ENCODE peak calls at places on chromosomes 11 and 22, in four cellular contexts. K, N, H and Y are unnamed samples.

GRCh38 chr11:130159657-130160459 is at the start of gene ST14:
- DNase-seq in N (no peak), H (peak), K (no peak), Y (no peak)

GRCh38 chr11:8768625-8769333 is 86.2 kb downstream of the RPL27A start:
- DNase-seq in N (no peak), K (no peak), H (no peak), Y (no peak)

GRCh38 chr11:102757823-102758549 is 22.4 kb downstream of the MMP10 start:
- DNase-seq in H (no peak), N (no peak), K (no peak), Y (no peak)

GRCh38 chr11:44313701-44314489 is 4.0 kb upstream of the ALX4 start:
- DNase-seq in N (no peak), H (no peak), K (no peak), Y (no peak)

GRCh38 chr11:129933866-129934265 is 38.5 kb upstream of the NFRKB start:
- DNase-seq in H (no peak), K (no peak), N (no peak), Y (no peak)

GRCh38 chr11:2885017-2885675 is 429 bp downstream of the CDKN1C start:
- DNase-seq in K (no peak), N (peak), H (no peak), Y (peak)

GRCh38 chr11:103529217-103529684 is 420.0 kb downstream of the DYNC2H1 start:
- DNase-seq in K (no peak), H (no peak), N (no peak), Y (no peak)

GRCh38 chr11:10125522-10126133 is 168.4 kb downstream of the SBF2 start:
- DNase-seq in N (no peak), K (no peak), H (no peak), Y (no peak)

GRCh38 chr22:20018001-20018400 is 1.4 kb upstream of the ARVCF start:
- DNase-seq in K (no peak), H (no peak), N (no peak), Y (no peak)

GRCh38 chr11:75925785-75926164 is 110.8 kb downstream of the UVRAG start:
- DNase-seq in H (no peak), K (no peak), N (no peak), Y (no peak)

GRCh38 chr22:46352691-46353386 is 17.3 kb downstream of the TRMU start:
- DNase-seq in N (no peak), H (peak), K (no peak), Y (no peak)

GRCh38 chr11:92008249-92008648 is 216.4 kb upstream of the FAT3 start:
- DNase-seq in K (no peak), H (no peak), N (no peak), Y (no peak)

GRCh38 chr11:113376156-113376555 is 11.4 kb upstream of the ANKK1 start:
- DNase-seq in K (no peak), N (no peak), H (peak), Y (no peak)

GRCh38 chr11:2420502-2421225 is 20.1 kb downstream of the TSSC4 start:
- DNase-seq in K (peak), N (peak), H (peak), Y (peak)

GRCh38 chr22:41512421-41513194 is 31.7 kb downstream of the POLR3H start:
- DNase-seq in H (no peak), N (no peak), K (no peak), Y (peak)